ENCODE peak calls at places on chromosomes 5 and 9, in six cellular contexts. E is AG09319, N is aorta, U is NCI-H1092 treated with DMSO at 0.1 percent for 48 hours, K is ACHN, I is psoas muscle. V is an unnamed sample.

GRCh38 chr5:79621056-79621455 is 8.8 kb downstream of the TENT2 start:
- DNase-seq in E (no peak), U (no peak), N (no peak), K (peak), I (no peak), V (no peak)

GRCh38 chr9:136625101-136626065 is 37.3 kb upstream of the EGFL7 start:
- DNase-seq in E (no peak), K (peak), I (peak), U (peak), N (peak), V (peak)

GRCh38 chr9:25658587-25658986 is 19.7 kb downstream of the TUSC1 start:
- DNase-seq in U (no peak), E (no peak), I (no peak), N (no peak), K (no peak), V (no peak)

GRCh38 chr9:21689851-21690250 is 112.6 kb upstream of the MTAP start:
- DNase-seq in U (no peak), I (no peak), K (no peak), E (no peak), N (no peak), V (no peak)

GRCh38 chr5:92050970-92051369 is 667.9 kb upstream of the ARRDC3 start:
- DNase-seq in E (no peak), N (no peak), U (no peak), K (no peak), I (no peak), V (no peak)

GRCh38 chr9:4126184-4126865 is 173.5 kb downstream of the GLIS3 start:
- DNase-seq in K (peak), E (no peak), N (no peak), I (no peak), U (no peak), V (no peak)

GRCh38 chr9:4689013-4689412 is 9.6 kb downstream of the CDC37L1 start:
- DNase-seq in N (no peak), K (no peak), E (no peak), U (no peak), I (no peak), V (no peak)

GRCh38 chr5:159052282-159053011 is 47.3 kb downstream of the EBF1 start:
- DNase-seq in U (peak), N (no peak), K (no peak), I (no peak), E (no peak), V (peak)

GRCh38 chr9:8287970-8288369 is 488.4 kb upstream of the DMAC1 start:
- DNase-seq in K (no peak), I (no peak), E (no peak), N (no peak), U (no peak), V (no peak)

GRCh38 chr9:99000480-99001395 is 57.0 kb downstream of the COL15A1 start:
- DNase-seq in N (peak), E (peak), K (peak), U (peak), I (no peak), V (peak)

GRCh38 chr5:151892393-151892792 is 32.3 kb downstream of the GLRA1 start:
- DNase-seq in E (no peak), K (no peak), N (no peak), I (peak), U (peak), V (no peak)

GRCh38 chr5:15300141-15300540 is 199.8 kb upstream of the FBXL7 start:
- DNase-seq in I (no peak), K (no peak), N (no peak), E (no peak), U (no peak), V (no peak)

GRCh38 chr5:101102506-101102905 is 199.4 kb upstream of the ST8SIA4 start:
- DNase-seq in K (peak), I (no peak), N (no peak), U (no peak), E (no peak), V (no peak)

GRCh38 chr5:79143684-79144379 is 32.2 kb downstream of the BHMT start:
- DNase-seq in U (no peak), I (no peak), E (no peak), K (peak), N (no peak), V (no peak)

GRCh38 chr5:55175781-55176175 is 2.8 kb upstream of the CDC20B start:
- DNase-seq in K (no peak), N (no peak), I (no peak), U (no peak), E (no peak), V (no peak)

GRCh38 chr5:72503888-72504491 is 3.2 kb downstream of the ZNF366 start:
- DNase-seq in N (no peak), E (no peak), U (no peak), I (no peak), K (peak), V (no peak)

V was measured in SJCRH30.